ENCODE peak calls at places on chromosome 11, in five cellular contexts. One of them, this sample, is unnamed.
A peak's percentile ranks its signal among the peaks of the same experiment; 100 is the strongest.

GRCh38 chr11:128898580-128899344 is 7.6 kb downstream of the KCNJ5 start:
- DNase-seq in NCI-H1694 treated with DMSO at 0.1 percent for 48 hours: no peak
- DNase-seq in NCI-H1092: no peak
- DNase-seq in AG09309: no peak
- DNase-seq in NCI-H1105 treated with DMSO at 0.1 percent for 48 hours: no peak
- DNase-seq in this sample: no peak

GRCh38 chr11:7673724-7674434 is 579 bp upstream of the CYB5R2 start:
- DNase-seq in NCI-H1694 treated with DMSO at 0.1 percent for 48 hours: no peak
- DNase-seq in NCI-H1092: no peak
- DNase-seq in AG09309: no peak
- DNase-seq in NCI-H1105 treated with DMSO at 0.1 percent for 48 hours: peak; percentile 39
- DNase-seq in this sample: no peak

GRCh38 chr11:66543263-66544107 is 2.4 kb downstream of the ZDHHC24 start:
- DNase-seq in NCI-H1694 treated with DMSO at 0.1 percent for 48 hours: no peak
- DNase-seq in NCI-H1092: no peak
- DNase-seq in AG09309: no peak
- DNase-seq in NCI-H1105 treated with DMSO at 0.1 percent for 48 hours: no peak
- DNase-seq in this sample: no peak

GRCh38 chr11:74766905-74767304 is 18.3 kb downstream of the RNF169 start:
- DNase-seq in NCI-H1694 treated with DMSO at 0.1 percent for 48 hours: no peak
- DNase-seq in NCI-H1092: no peak
- DNase-seq in AG09309: no peak
- DNase-seq in NCI-H1105 treated with DMSO at 0.1 percent for 48 hours: no peak
- DNase-seq in this sample: no peak

GRCh38 chr11:62147545-62147944 is 23.7 kb downstream of the INCENP start:
- DNase-seq in NCI-H1694 treated with DMSO at 0.1 percent for 48 hours: no peak
- DNase-seq in NCI-H1092: no peak
- DNase-seq in AG09309: no peak
- DNase-seq in NCI-H1105 treated with DMSO at 0.1 percent for 48 hours: no peak
- DNase-seq in this sample: peak; percentile 48

GRCh38 chr11:77876045-77876444 is 55.1 kb downstream of the AAMDC start:
- DNase-seq in NCI-H1694 treated with DMSO at 0.1 percent for 48 hours: no peak
- DNase-seq in NCI-H1092: no peak
- DNase-seq in AG09309: no peak
- DNase-seq in NCI-H1105 treated with DMSO at 0.1 percent for 48 hours: no peak
- DNase-seq in this sample: no peak

GRCh38 chr11:127925430-127925829 is 661.9 kb downstream of the ETS1 start:
- DNase-seq in NCI-H1694 treated with DMSO at 0.1 percent for 48 hours: no peak
- DNase-seq in NCI-H1092: no peak
- DNase-seq in AG09309: no peak
- DNase-seq in NCI-H1105 treated with DMSO at 0.1 percent for 48 hours: peak; percentile 70
- DNase-seq in this sample: no peak

GRCh38 chr11:18936002-18936673 is 3.1 kb downstream of the MRGPRX1 start:
- DNase-seq in NCI-H1694 treated with DMSO at 0.1 percent for 48 hours: no peak
- DNase-seq in NCI-H1092: no peak
- DNase-seq in AG09309: no peak
- DNase-seq in NCI-H1105 treated with DMSO at 0.1 percent for 48 hours: no peak
- DNase-seq in this sample: no peak

GRCh38 chr11:64062185-64063039 is 26.7 kb downstream of the FLRT1 start:
- DNase-seq in NCI-H1694 treated with DMSO at 0.1 percent for 48 hours: no peak
- DNase-seq in NCI-H1092: no peak
- DNase-seq in AG09309: no peak
- DNase-seq in NCI-H1105 treated with DMSO at 0.1 percent for 48 hours: no peak
- DNase-seq in this sample: no peak

GRCh38 chr11:12312132-12312531 is 65.2 kb upstream of the PARVA start:
- DNase-seq in NCI-H1694 treated with DMSO at 0.1 percent for 48 hours: no peak
- DNase-seq in NCI-H1092: no peak
- DNase-seq in AG09309: no peak
- DNase-seq in NCI-H1105 treated with DMSO at 0.1 percent for 48 hours: no peak
- DNase-seq in this sample: no peak

GRCh38 chr11:5258543-5259262 is 4.1 kb upstream of the HBG2 start:
- DNase-seq in NCI-H1694 treated with DMSO at 0.1 percent for 48 hours: no peak
- DNase-seq in NCI-H1092: no peak
- DNase-seq in AG09309: no peak
- DNase-seq in NCI-H1105 treated with DMSO at 0.1 percent for 48 hours: no peak
- DNase-seq in this sample: no peak

GRCh38 chr11:75536786-75537629 is 11.3 kb upstream of the GDPD5 start:
- DNase-seq in NCI-H1694 treated with DMSO at 0.1 percent for 48 hours: no peak
- DNase-seq in NCI-H1092: no peak
- DNase-seq in AG09309: no peak
- DNase-seq in NCI-H1105 treated with DMSO at 0.1 percent for 48 hours: no peak
- DNase-seq in this sample: no peak

GRCh38 chr11:1150769-1151365 is 6.9 kb upstream of the MUC5AC start:
- DNase-seq in NCI-H1694 treated with DMSO at 0.1 percent for 48 hours: no peak
- DNase-seq in NCI-H1092: no peak
- DNase-seq in AG09309: no peak
- DNase-seq in NCI-H1105 treated with DMSO at 0.1 percent for 48 hours: no peak
- DNase-seq in this sample: peak; percentile 52

GRCh38 chr11:294795-295194 is 4.5 kb downstream of the IFITM5 start:
- DNase-seq in NCI-H1694 treated with DMSO at 0.1 percent for 48 hours: no peak
- DNase-seq in NCI-H1092: no peak
- DNase-seq in AG09309: no peak
- DNase-seq in NCI-H1105 treated with DMSO at 0.1 percent for 48 hours: no peak
- DNase-seq in this sample: peak; percentile 85

GRCh38 chr11:11850668-11851067 is 8.9 kb downstream of the USP47 start:
- DNase-seq in NCI-H1694 treated with DMSO at 0.1 percent for 48 hours: no peak
- DNase-seq in NCI-H1092: no peak
- DNase-seq in AG09309: no peak
- DNase-seq in NCI-H1105 treated with DMSO at 0.1 percent for 48 hours: no peak
- DNase-seq in this sample: no peak

GRCh38 chr11:47847892-47848635 is at the start of gene NUP160:
- DNase-seq in NCI-H1694 treated with DMSO at 0.1 percent for 48 hours: peak; percentile 39
- DNase-seq in NCI-H1092: peak; percentile 80
- DNase-seq in AG09309: no peak
- DNase-seq in NCI-H1105 treated with DMSO at 0.1 percent for 48 hours: peak; percentile 77
- DNase-seq in this sample: peak; percentile 90

GRCh38 chr11:35173011-35173511 is 34.1 kb downstream of the CD44 start:
- DNase-seq in NCI-H1694 treated with DMSO at 0.1 percent for 48 hours: no peak
- DNase-seq in NCI-H1092: no peak
- DNase-seq in AG09309: no peak
- DNase-seq in NCI-H1105 treated with DMSO at 0.1 percent for 48 hours: no peak
- DNase-seq in this sample: no peak

GRCh38 chr11:100602716-100603115 is 84.4 kb upstream of the ARHGAP42 start:
- DNase-seq in NCI-H1694 treated with DMSO at 0.1 percent for 48 hours: no peak
- DNase-seq in NCI-H1092: no peak
- DNase-seq in AG09309: no peak
- DNase-seq in NCI-H1105 treated with DMSO at 0.1 percent for 48 hours: no peak
- DNase-seq in this sample: no peak

GRCh38 chr11:36030707-36031365 is 87.0 kb downstream of the LDLRAD3 start:
- DNase-seq in NCI-H1694 treated with DMSO at 0.1 percent for 48 hours: peak; percentile 75
- DNase-seq in NCI-H1092: no peak
- DNase-seq in AG09309: peak; percentile 43
- DNase-seq in NCI-H1105 treated with DMSO at 0.1 percent for 48 hours: no peak
- DNase-seq in this sample: no peak

GRCh38 chr11:47499160-47499559 is 50.2 kb upstream of the RAPSN start:
- DNase-seq in NCI-H1694 treated with DMSO at 0.1 percent for 48 hours: no peak
- DNase-seq in NCI-H1092: no peak
- DNase-seq in AG09309: no peak
- DNase-seq in NCI-H1105 treated with DMSO at 0.1 percent for 48 hours: no peak
- DNase-seq in this sample: no peak

GRCh38 chr11:62461740-62462522 is 43.1 kb downstream of the SCGB1A1 start:
- DNase-seq in NCI-H1694 treated with DMSO at 0.1 percent for 48 hours: no peak
- DNase-seq in NCI-H1092: no peak
- DNase-seq in AG09309: peak; percentile 79
- DNase-seq in NCI-H1105 treated with DMSO at 0.1 percent for 48 hours: no peak
- DNase-seq in this sample: no peak

GRCh38 chr11:79480864-79481263 is 40.0 kb upstream of the TENM4 start:
- DNase-seq in NCI-H1694 treated with DMSO at 0.1 percent for 48 hours: no peak
- DNase-seq in NCI-H1092: no peak
- DNase-seq in AG09309: no peak
- DNase-seq in NCI-H1105 treated with DMSO at 0.1 percent for 48 hours: no peak
- DNase-seq in this sample: no peak

GRCh38 chr11:75425422-75425821 is 7.6 kb downstream of the KLHL35 start:
- DNase-seq in NCI-H1694 treated with DMSO at 0.1 percent for 48 hours: no peak
- DNase-seq in NCI-H1092: no peak
- DNase-seq in AG09309: no peak
- DNase-seq in NCI-H1105 treated with DMSO at 0.1 percent for 48 hours: no peak
- DNase-seq in this sample: no peak

GRCh38 chr11:104997288-104997687 is 25.7 kb downstream of the CASP5 start:
- DNase-seq in NCI-H1694 treated with DMSO at 0.1 percent for 48 hours: no peak
- DNase-seq in NCI-H1092: no peak
- DNase-seq in AG09309: no peak
- DNase-seq in NCI-H1105 treated with DMSO at 0.1 percent for 48 hours: no peak
- DNase-seq in this sample: no peak

GRCh38 chr11:33636104-33636503 is 64.5 kb downstream of the C11orf91 start:
- DNase-seq in NCI-H1694 treated with DMSO at 0.1 percent for 48 hours: no peak
- DNase-seq in NCI-H1092: no peak
- DNase-seq in AG09309: peak; percentile 60
- DNase-seq in NCI-H1105 treated with DMSO at 0.1 percent for 48 hours: no peak
- DNase-seq in this sample: no peak

GRCh38 chr11:126437731-126438130 is 82.2 kb downstream of the ST3GAL4 start:
- DNase-seq in NCI-H1694 treated with DMSO at 0.1 percent for 48 hours: no peak
- DNase-seq in NCI-H1092: no peak
- DNase-seq in AG09309: no peak
- DNase-seq in NCI-H1105 treated with DMSO at 0.1 percent for 48 hours: no peak
- DNase-seq in this sample: no peak

GRCh38 chr11:61718613-61719302 is 33.7 kb upstream of the MYRF start:
- DNase-seq in NCI-H1694 treated with DMSO at 0.1 percent for 48 hours: peak; percentile 59
- DNase-seq in NCI-H1092: peak; percentile 77
- DNase-seq in AG09309: no peak
- DNase-seq in NCI-H1105 treated with DMSO at 0.1 percent for 48 hours: no peak
- DNase-seq in this sample: no peak

GRCh38 chr11:57781529-57781943 is 19.9 kb downstream of the CTNND1 start:
- DNase-seq in NCI-H1694 treated with DMSO at 0.1 percent for 48 hours: no peak
- DNase-seq in NCI-H1092: no peak
- DNase-seq in AG09309: no peak
- DNase-seq in NCI-H1105 treated with DMSO at 0.1 percent for 48 hours: no peak
- DNase-seq in this sample: no peak

GRCh38 chr11:73390601-73391565 is 14.7 kb downstream of the RELT start:
- DNase-seq in NCI-H1694 treated with DMSO at 0.1 percent for 48 hours: no peak
- DNase-seq in NCI-H1092: no peak
- DNase-seq in AG09309: no peak
- DNase-seq in NCI-H1105 treated with DMSO at 0.1 percent for 48 hours: no peak
- DNase-seq in this sample: no peak

GRCh38 chr11:67355023-67355793 is 1.9 kb upstream of the POLD4 start:
- DNase-seq in NCI-H1694 treated with DMSO at 0.1 percent for 48 hours: no peak
- DNase-seq in NCI-H1092: no peak
- DNase-seq in AG09309: no peak
- DNase-seq in NCI-H1105 treated with DMSO at 0.1 percent for 48 hours: no peak
- DNase-seq in this sample: no peak

GRCh38 chr11:340539-341512 is 20.2 kb upstream of the IFITM3 start:
- DNase-seq in NCI-H1694 treated with DMSO at 0.1 percent for 48 hours: no peak
- DNase-seq in NCI-H1092: no peak
- DNase-seq in AG09309: no peak
- DNase-seq in NCI-H1105 treated with DMSO at 0.1 percent for 48 hours: no peak
- DNase-seq in this sample: no peak

GRCh38 chr11:11265994-11266606 is 87.0 kb downstream of the CSNK2A3 start:
- DNase-seq in NCI-H1694 treated with DMSO at 0.1 percent for 48 hours: no peak
- DNase-seq in NCI-H1092: no peak
- DNase-seq in AG09309: no peak
- DNase-seq in NCI-H1105 treated with DMSO at 0.1 percent for 48 hours: peak; percentile 32
- DNase-seq in this sample: no peak

GRCh38 chr11:102806296-102806695 is 8.3 kb upstream of the MMP1 start:
- DNase-seq in NCI-H1694 treated with DMSO at 0.1 percent for 48 hours: no peak
- DNase-seq in NCI-H1092: no peak
- DNase-seq in AG09309: no peak
- DNase-seq in NCI-H1105 treated with DMSO at 0.1 percent for 48 hours: no peak
- DNase-seq in this sample: no peak

GRCh38 chr11:11532574-11532973 is 89.2 kb downstream of the GALNT18 start:
- DNase-seq in NCI-H1694 treated with DMSO at 0.1 percent for 48 hours: peak; percentile 37
- DNase-seq in NCI-H1092: no peak
- DNase-seq in AG09309: no peak
- DNase-seq in NCI-H1105 treated with DMSO at 0.1 percent for 48 hours: peak; percentile 90
- DNase-seq in this sample: no peak

GRCh38 chr11:17991799-17992433 is 20.9 kb downstream of the SERGEF start:
- DNase-seq in NCI-H1694 treated with DMSO at 0.1 percent for 48 hours: peak; percentile 12
- DNase-seq in NCI-H1092: peak; percentile 38
- DNase-seq in AG09309: no peak
- DNase-seq in NCI-H1105 treated with DMSO at 0.1 percent for 48 hours: peak; percentile 64
- DNase-seq in this sample: no peak

GRCh38 chr11:115613986-115614625 is 109.9 kb upstream of the CADM1 start:
- DNase-seq in NCI-H1694 treated with DMSO at 0.1 percent for 48 hours: no peak
- DNase-seq in NCI-H1092: no peak
- DNase-seq in AG09309: peak; percentile 32
- DNase-seq in NCI-H1105 treated with DMSO at 0.1 percent for 48 hours: no peak
- DNase-seq in this sample: no peak

GRCh38 chr11:12669930-12670329 is 4.3 kb upstream of the TEAD1 start:
- DNase-seq in NCI-H1694 treated with DMSO at 0.1 percent for 48 hours: no peak
- DNase-seq in NCI-H1092: no peak
- DNase-seq in AG09309: no peak
- DNase-seq in NCI-H1105 treated with DMSO at 0.1 percent for 48 hours: no peak
- DNase-seq in this sample: no peak

This sample was measured in chondrocyte.